ENCODE peak calls at places on chromosomes 4 and X, in eight cellular contexts. One of them, this sample, is unnamed. For H3K4me1, the result is how much of the 10 kb centered on the place peaks cover.

GRCh38 chr4:25169446-25169845 is 9.2 kb upstream of the SEPSECS start:
- DNase-seq in endodermal cell: no peak
- DNase-seq in mammary epithelial cell: peak
- DNase-seq in tibial nerve: no peak
- DNase-seq in heart right ventricle: no peak
- DNase-seq in H9: no peak
- DNase-seq in stomach: no peak
- DNase-seq in suprapubic skin: no peak
- DNase-seq in this sample: no peak

GRCh38 chrX:105228602-105229001 is 8.1 kb upstream of the TEX13A start:
- DNase-seq in endodermal cell: no peak
- DNase-seq in mammary epithelial cell: no peak
- DNase-seq in tibial nerve: no peak
- DNase-seq in heart right ventricle: no peak
- DNase-seq in H9: no peak
- DNase-seq in stomach: no peak
- DNase-seq in suprapubic skin: no peak
- DNase-seq in this sample: no peak

GRCh38 chr4:13922459-13922858 is 294.9 kb upstream of the BOD1L1 start:
- DNase-seq in endodermal cell: no peak
- DNase-seq in mammary epithelial cell: no peak
- DNase-seq in tibial nerve: no peak
- DNase-seq in heart right ventricle: no peak
- DNase-seq in H9: no peak
- DNase-seq in stomach: no peak
- DNase-seq in suprapubic skin: no peak
- DNase-seq in this sample: no peak

GRCh38 chr4:74203467-74203866 is 45.5 kb downstream of the MTHFD2L start:
- DNase-seq in endodermal cell: no peak
- DNase-seq in mammary epithelial cell: no peak
- DNase-seq in tibial nerve: no peak
- DNase-seq in heart right ventricle: no peak
- DNase-seq in H9: no peak
- DNase-seq in stomach: no peak
- DNase-seq in suprapubic skin: no peak
- DNase-seq in this sample: no peak

GRCh38 chr4:8238061-8238511 is 31.5 kb upstream of the HTRA3 start:
- DNase-seq in endodermal cell: peak
- DNase-seq in mammary epithelial cell: peak
- DNase-seq in tibial nerve: no peak
- DNase-seq in heart right ventricle: no peak
- DNase-seq in H9: no peak
- DNase-seq in stomach: peak
- DNase-seq in suprapubic skin: no peak
- DNase-seq in this sample: no peak

GRCh38 chr4:93779228-93779627 is 49.3 kb upstream of the ATOH1 start:
- DNase-seq in endodermal cell: no peak
- DNase-seq in mammary epithelial cell: no peak
- DNase-seq in tibial nerve: no peak
- DNase-seq in heart right ventricle: no peak
- DNase-seq in H9: no peak
- DNase-seq in stomach: no peak
- DNase-seq in suprapubic skin: no peak
- DNase-seq in this sample: no peak

GRCh38 chrX:150329888-150330287 is 33.2 kb upstream of the MAMLD1 start:
- DNase-seq in endodermal cell: no peak
- DNase-seq in mammary epithelial cell: no peak
- DNase-seq in tibial nerve: no peak
- DNase-seq in heart right ventricle: no peak
- DNase-seq in H9: no peak
- DNase-seq in stomach: no peak
- DNase-seq in suprapubic skin: no peak
- DNase-seq in this sample: no peak

GRCh38 chr4:87196146-87196545 is 24.3 kb downstream of the KLHL8 start:
- DNase-seq in endodermal cell: no peak
- DNase-seq in mammary epithelial cell: no peak
- DNase-seq in tibial nerve: no peak
- DNase-seq in heart right ventricle: no peak
- DNase-seq in H9: no peak
- DNase-seq in stomach: no peak
- DNase-seq in suprapubic skin: no peak
- DNase-seq in this sample: no peak

GRCh38 chr4:121950212-121950679 is 1.6 kb downstream of the TRPC3 start:
- DNase-seq in endodermal cell: peak
- DNase-seq in mammary epithelial cell: peak
- DNase-seq in tibial nerve: peak
- DNase-seq in heart right ventricle: peak
- DNase-seq in H9: peak
- DNase-seq in stomach: peak
- DNase-seq in suprapubic skin: peak
- DNase-seq in this sample: peak

GRCh38 chr4:18041114-18041513 is 19.6 kb upstream of the LCORL start:
- DNase-seq in endodermal cell: no peak
- DNase-seq in mammary epithelial cell: no peak
- DNase-seq in tibial nerve: no peak
- DNase-seq in heart right ventricle: no peak
- DNase-seq in H9: no peak
- DNase-seq in stomach: no peak
- DNase-seq in suprapubic skin: no peak
- DNase-seq in this sample: no peak

GRCh38 chr4:147645099-147645498 is 27.9 kb downstream of the TMEM184C start:
- DNase-seq in endodermal cell: no peak
- DNase-seq in mammary epithelial cell: no peak
- DNase-seq in tibial nerve: no peak
- DNase-seq in heart right ventricle: no peak
- DNase-seq in H9: no peak
- DNase-seq in stomach: no peak
- DNase-seq in suprapubic skin: no peak
- DNase-seq in this sample: no peak

GRCh38 chr4:59698041-59698440 is 1502.1 kb upstream of the ADGRL3 start:
- DNase-seq in endodermal cell: no peak
- DNase-seq in mammary epithelial cell: no peak
- DNase-seq in tibial nerve: no peak
- DNase-seq in heart right ventricle: no peak
- DNase-seq in H9: no peak
- DNase-seq in stomach: no peak
- DNase-seq in suprapubic skin: no peak
- DNase-seq in this sample: no peak

GRCh38 chr4:11805837-11806236 is 377.1 kb upstream of the HS3ST1 start:
- DNase-seq in endodermal cell: no peak
- DNase-seq in mammary epithelial cell: peak
- DNase-seq in tibial nerve: no peak
- DNase-seq in heart right ventricle: no peak
- DNase-seq in H9: no peak
- DNase-seq in stomach: no peak
- DNase-seq in suprapubic skin: no peak
- DNase-seq in this sample: no peak

GRCh38 chr4:75939890-75940691 is 722 bp downstream of the NAAA start:
- DNase-seq in endodermal cell: peak
- DNase-seq in mammary epithelial cell: peak
- DNase-seq in tibial nerve: peak
- DNase-seq in heart right ventricle: peak
- DNase-seq in H9: peak
- DNase-seq in stomach: peak
- DNase-seq in suprapubic skin: peak
- DNase-seq in this sample: peak

GRCh38 chr4:75325316-75325715 is 188.9 kb downstream of the RCHY1 start:
- DNase-seq in endodermal cell: no peak
- DNase-seq in mammary epithelial cell: no peak
- DNase-seq in tibial nerve: no peak
- DNase-seq in heart right ventricle: no peak
- DNase-seq in H9: no peak
- DNase-seq in stomach: no peak
- DNase-seq in suprapubic skin: no peak
- DNase-seq in this sample: no peak

GRCh38 chr4:45030059-45030458 is 303.7 kb upstream of the GNPDA2 start:
- DNase-seq in endodermal cell: peak
- DNase-seq in mammary epithelial cell: no peak
- DNase-seq in tibial nerve: no peak
- DNase-seq in heart right ventricle: no peak
- DNase-seq in H9: peak
- DNase-seq in stomach: no peak
- DNase-seq in suprapubic skin: no peak
- DNase-seq in this sample: no peak

GRCh38 chr4:825063-825968 is 613 bp downstream of the CPLX1 start:
- DNase-seq in endodermal cell: peak
- DNase-seq in mammary epithelial cell: no peak
- DNase-seq in tibial nerve: no peak
- DNase-seq in heart right ventricle: no peak
- DNase-seq in H9: no peak
- DNase-seq in stomach: no peak
- DNase-seq in suprapubic skin: no peak
- DNase-seq in this sample: peak

GRCh38 chrX:14673764-14674163 is 144.4 kb downstream of the GLRA2 start:
- DNase-seq in endodermal cell: no peak
- DNase-seq in mammary epithelial cell: peak
- DNase-seq in tibial nerve: no peak
- DNase-seq in heart right ventricle: no peak
- DNase-seq in H9: no peak
- DNase-seq in stomach: no peak
- DNase-seq in suprapubic skin: no peak
- DNase-seq in this sample: peak

GRCh38 chr4:107258359-107258758 is 222.2 kb upstream of the DKK2 start:
- DNase-seq in endodermal cell: no peak
- DNase-seq in mammary epithelial cell: peak
- DNase-seq in tibial nerve: no peak
- DNase-seq in heart right ventricle: no peak
- DNase-seq in H9: no peak
- DNase-seq in stomach: no peak
- DNase-seq in suprapubic skin: no peak
- DNase-seq in this sample: no peak

GRCh38 chr4:20074450-20074849 is 177.3 kb upstream of the SLIT2 start:
- DNase-seq in endodermal cell: no peak
- DNase-seq in mammary epithelial cell: no peak
- DNase-seq in tibial nerve: no peak
- DNase-seq in heart right ventricle: no peak
- DNase-seq in H9: no peak
- DNase-seq in stomach: no peak
- DNase-seq in suprapubic skin: no peak
- DNase-seq in this sample: no peak

GRCh38 chrX:8879750-8880149 is 78.6 kb upstream of the FAM9A start:
- DNase-seq in endodermal cell: peak
- DNase-seq in mammary epithelial cell: peak
- DNase-seq in tibial nerve: no peak
- DNase-seq in heart right ventricle: no peak
- DNase-seq in H9: peak
- DNase-seq in stomach: peak
- DNase-seq in suprapubic skin: no peak
- DNase-seq in this sample: peak

GRCh38 chrX:18701621-18702361 is 5.7 kb upstream of the PPEF1 start:
- DNase-seq in endodermal cell: no peak
- DNase-seq in mammary epithelial cell: no peak
- DNase-seq in tibial nerve: peak
- DNase-seq in heart right ventricle: peak
- DNase-seq in H9: no peak
- DNase-seq in stomach: peak
- DNase-seq in suprapubic skin: no peak
- DNase-seq in this sample: peak

GRCh38 chr4:2839060-2839459 is 4.6 kb upstream of the ADD1 start:
- DNase-seq in endodermal cell: no peak
- DNase-seq in mammary epithelial cell: no peak
- DNase-seq in tibial nerve: no peak
- DNase-seq in heart right ventricle: no peak
- DNase-seq in H9: no peak
- DNase-seq in stomach: no peak
- DNase-seq in suprapubic skin: no peak
- DNase-seq in this sample: no peak

DNA sequence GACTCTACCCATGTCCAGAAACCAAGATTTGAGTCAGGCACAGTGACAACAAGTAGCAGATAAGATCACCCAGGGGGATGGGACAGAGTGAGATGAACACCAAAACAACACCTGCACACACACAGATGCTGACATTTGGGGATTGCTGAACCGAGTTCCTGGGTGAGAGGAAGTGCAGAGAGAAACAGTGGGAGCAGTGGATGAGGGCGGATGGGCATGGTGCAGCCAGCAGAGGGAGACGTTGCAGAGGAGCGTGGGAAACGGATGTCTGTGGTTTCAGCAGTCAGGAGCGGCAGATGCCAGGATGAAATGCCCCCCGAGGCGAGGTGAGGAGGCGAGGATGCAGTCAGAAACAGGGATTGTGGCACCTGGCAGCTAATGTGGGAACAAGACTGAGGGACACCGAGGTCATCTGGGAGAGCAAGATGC is 78.6 kb upstream of the STS start:
- DNase-seq in endodermal cell: peak
- DNase-seq in mammary epithelial cell: peak
- DNase-seq in tibial nerve: no peak
- DNase-seq in heart right ventricle: no peak
- DNase-seq in H9: peak
- DNase-seq in stomach: no peak
- DNase-seq in suprapubic skin: no peak
- DNase-seq in this sample: no peak
- TF ChIP-seq CTCF in endodermal cell: peak
- TF ChIP-seq CTCF in mammary epithelial cell: peak
- TF ChIP-seq CTCF in tibial nerve: no peak
- TF ChIP-seq CTCF in heart right ventricle: peak
- TF ChIP-seq CTCF in H9: peak
- TF ChIP-seq CTCF in stomach: no peak
- TF ChIP-seq CTCF in suprapubic skin: no peak
- TF ChIP-seq CTCF in this sample: no peak

GRCh38 chr4:181958435-181958834 is 284.8 kb upstream of the TENM3 start:
- DNase-seq in endodermal cell: no peak
- DNase-seq in mammary epithelial cell: no peak
- DNase-seq in tibial nerve: no peak
- DNase-seq in heart right ventricle: no peak
- DNase-seq in H9: no peak
- DNase-seq in stomach: no peak
- DNase-seq in suprapubic skin: no peak
- DNase-seq in this sample: no peak
- H3K4me1 ChIP-seq in endodermal cell: under half
- H3K4me1 ChIP-seq in mammary epithelial cell: under half
- H3K4me1 ChIP-seq in tibial nerve: under half
- H3K4me1 ChIP-seq in heart right ventricle: under half
- H3K4me1 ChIP-seq in H9: under half
- H3K4me1 ChIP-seq in stomach: under half
- H3K4me1 ChIP-seq in suprapubic skin: under half
- H3K4me1 ChIP-seq in this sample: under half

DNA sequence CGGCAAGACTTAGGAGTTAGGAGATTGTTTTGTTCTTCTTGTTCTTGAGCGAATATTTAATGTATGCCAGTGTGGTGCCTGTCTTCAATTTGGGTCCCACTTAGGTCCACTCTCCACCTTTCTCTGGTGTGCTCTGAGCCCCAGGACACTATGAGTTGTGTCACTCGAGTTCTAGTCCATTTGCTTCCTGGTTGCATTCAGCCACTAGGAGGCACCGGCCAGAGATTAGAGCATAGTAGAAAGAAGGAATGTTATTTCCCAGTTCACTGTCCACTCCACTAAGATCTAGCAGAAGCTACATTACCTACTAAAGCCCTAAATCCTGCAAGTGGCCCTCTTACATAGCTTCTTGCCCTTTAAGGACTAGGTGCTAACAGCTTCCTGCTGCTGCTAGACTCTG is 326.9 kb downstream of the NAF1 start:
- DNase-seq in endodermal cell: peak
- DNase-seq in mammary epithelial cell: no peak
- DNase-seq in tibial nerve: no peak
- DNase-seq in heart right ventricle: no peak
- DNase-seq in H9: peak
- DNase-seq in stomach: no peak
- DNase-seq in suprapubic skin: no peak
- DNase-seq in this sample: no peak
- TF ChIP-seq CTCF in endodermal cell: peak
- TF ChIP-seq CTCF in mammary epithelial cell: no peak
- TF ChIP-seq CTCF in tibial nerve: no peak
- TF ChIP-seq CTCF in heart right ventricle: no peak
- TF ChIP-seq CTCF in H9: peak
- TF ChIP-seq CTCF in stomach: no peak
- TF ChIP-seq CTCF in suprapubic skin: no peak
- TF ChIP-seq CTCF in this sample: no peak

GRCh38 chr4:168844261-168845039 is 165.6 kb downstream of the CBR4 start:
- DNase-seq in endodermal cell: no peak
- DNase-seq in mammary epithelial cell: no peak
- DNase-seq in tibial nerve: no peak
- DNase-seq in heart right ventricle: no peak
- DNase-seq in H9: no peak
- DNase-seq in stomach: no peak
- DNase-seq in suprapubic skin: no peak
- DNase-seq in this sample: no peak
- H3K4me1 ChIP-seq in endodermal cell: under half
- H3K4me1 ChIP-seq in mammary epithelial cell: half or more
- H3K4me1 ChIP-seq in tibial nerve: under half
- H3K4me1 ChIP-seq in heart right ventricle: half or more
- H3K4me1 ChIP-seq in H9: under half
- H3K4me1 ChIP-seq in stomach: half or more
- H3K4me1 ChIP-seq in suprapubic skin: half or more
- H3K4me1 ChIP-seq in this sample: half or more

This sample was measured in adrenal gland.